ENCODE peak calls at places on chromosomes 3 and 15, in seven cellular contexts. R, G, Q, K, U, J and B are unnamed samples.

GRCh38 chr3:197203714-197204146 is 94.7 kb downstream of the DLG1 start:
- DNase-seq in K (no peak), U (no peak), G (no peak), J (no peak), R (no peak), Q (no peak), B (no peak)

GRCh38 chr3:144499346-144499745 is 527.7 kb downstream of the DIPK2A start:
- DNase-seq in K (no peak), Q (peak), U (no peak), J (no peak), R (no peak), G (no peak), B (no peak)

GRCh38 chr3:151675858-151676615 is 57.7 kb upstream of the AADACL2 start:
- DNase-seq in U (no peak), J (no peak), G (no peak), Q (no peak), R (no peak), K (no peak), B (no peak)

GRCh38 chr3:35908366-35909232 is 269.3 kb downstream of the ARPP21 start:
- DNase-seq in G (no peak), U (peak), J (peak), K (peak), Q (peak), R (peak), B (peak)

GRCh38 chr3:12370758-12371157 is 81.9 kb downstream of the PPARG start:
- DNase-seq in R (no peak), G (no peak), U (no peak), J (peak), Q (peak), K (no peak), B (no peak)

GRCh38 chr3:143658116-143658515 is 190.2 kb downstream of the SLC9A9 start:
- DNase-seq in R (no peak), K (no peak), Q (no peak), J (no peak), U (no peak), G (no peak), B (no peak)

GRCh38 chr3:46566040-46566631 is at the start of gene LRRC2:
- DNase-seq in U (peak), J (peak), R (no peak), Q (peak), K (no peak), G (peak), B (no peak)

GRCh38 chr15:78933187-78934062 is 11.4 kb downstream of the CTSH start:
- DNase-seq in K (no peak), R (no peak), J (no peak), Q (no peak), G (peak), U (no peak), B (no peak)

GRCh38 chr15:75153084-75153483 is 48.6 kb upstream of the C15orf39 start:
- DNase-seq in J (no peak), Q (no peak), R (peak), K (no peak), G (no peak), U (no peak), B (peak)

GRCh38 chr3:50165388-50166308 is 10.5 kb downstream of the SEMA3F start:
- DNase-seq in G (peak), Q (peak), J (peak), R (no peak), K (no peak), U (no peak), B (no peak)

GRCh38 chr15:41908681-41909461 is 15.0 kb upstream of the SPTBN5 start:
- DNase-seq in R (no peak), Q (no peak), U (no peak), G (no peak), J (no peak), K (no peak), B (no peak)

GRCh38 chr3:141796436-141797166 is 33.4 kb downstream of the GRK7 start:
- DNase-seq in G (no peak), Q (peak), K (no peak), U (no peak), R (peak), J (no peak), B (peak)

GRCh38 chr3:16448691-16449090 is 64.8 kb downstream of the RFTN1 start:
- DNase-seq in U (no peak), G (peak), Q (peak), J (peak), K (no peak), R (no peak), B (no peak)

GRCh38 chr3:36965440-36965839 is 20.6 kb upstream of the TRANK1 start:
- DNase-seq in K (no peak), U (no peak), R (no peak), Q (no peak), G (no peak), J (no peak), B (no peak)

GRCh38 chr15:80317389-80318169 is 65.6 kb upstream of the CTXND1 start:
- DNase-seq in R (no peak), U (no peak), J (peak), G (no peak), Q (peak), K (no peak), B (no peak)

GRCh38 chr3:39138804-39139415 is 14.5 kb downstream of the CSRNP1 start:
- DNase-seq in R (no peak), Q (no peak), K (no peak), U (no peak), J (peak), G (peak), B (peak)

GRCh38 chr3:33238923-33239322 is 20.3 kb upstream of the SUSD5 start:
- DNase-seq in R (no peak), G (no peak), K (no peak), Q (no peak), U (no peak), J (no peak), B (no peak)

GRCh38 chr15:69758810-69759410 is 306.3 kb downstream of the RPLP1 start:
- DNase-seq in R (peak), K (no peak), J (peak), Q (no peak), G (no peak), U (no peak), B (peak)

GRCh38 chr15:50353251-50353998 is 1.6 kb downstream of the GABPB1 start:
- DNase-seq in Q (peak), G (no peak), U (no peak), K (no peak), J (no peak), R (no peak), B (no peak)

GRCh38 chr15:77224352-77224751 is 153.4 kb upstream of the TSPAN3 start:
- DNase-seq in G (no peak), R (no peak), U (no peak), K (no peak), J (no peak), Q (no peak), B (no peak)

GRCh38 chr15:36334059-36334458 is 245.4 kb upstream of the CDIN1 start:
- DNase-seq in K (no peak), U (no peak), J (no peak), G (no peak), Q (peak), R (no peak), B (no peak)

GRCh38 chr3:66490214-66490613 is 10.6 kb downstream of the LRIG1 start:
- DNase-seq in U (no peak), G (no peak), K (no peak), J (no peak), R (no peak), Q (no peak), B (no peak)

GRCh38 chr3:11136116-11136515 is 18.2 kb upstream of the HRH1 start:
- DNase-seq in G (no peak), R (no peak), U (no peak), J (no peak), Q (no peak), K (no peak), B (no peak)

GRCh38 chr3:124467980-124468902 is 262.0 kb upstream of the UMPS start:
- DNase-seq in J (no peak), G (peak), K (peak), R (no peak), Q (peak), U (peak), B (peak)

GRCh38 chr3:140135461-140135860 is 200.5 kb downstream of the CLSTN2 start:
- DNase-seq in K (no peak), Q (no peak), R (no peak), J (no peak), G (no peak), U (no peak), B (no peak)

GRCh38 chr15:36964626-36965025 is 135.7 kb downstream of the MEIS2 start:
- DNase-seq in Q (no peak), K (no peak), R (no peak), U (no peak), G (no peak), J (no peak), B (no peak)

GRCh38 chr3:102629943-102630342 is 195.1 kb downstream of the ZPLD1 start:
- DNase-seq in R (no peak), Q (no peak), U (no peak), K (no peak), J (no peak), G (no peak), B (no peak)

DNA sequence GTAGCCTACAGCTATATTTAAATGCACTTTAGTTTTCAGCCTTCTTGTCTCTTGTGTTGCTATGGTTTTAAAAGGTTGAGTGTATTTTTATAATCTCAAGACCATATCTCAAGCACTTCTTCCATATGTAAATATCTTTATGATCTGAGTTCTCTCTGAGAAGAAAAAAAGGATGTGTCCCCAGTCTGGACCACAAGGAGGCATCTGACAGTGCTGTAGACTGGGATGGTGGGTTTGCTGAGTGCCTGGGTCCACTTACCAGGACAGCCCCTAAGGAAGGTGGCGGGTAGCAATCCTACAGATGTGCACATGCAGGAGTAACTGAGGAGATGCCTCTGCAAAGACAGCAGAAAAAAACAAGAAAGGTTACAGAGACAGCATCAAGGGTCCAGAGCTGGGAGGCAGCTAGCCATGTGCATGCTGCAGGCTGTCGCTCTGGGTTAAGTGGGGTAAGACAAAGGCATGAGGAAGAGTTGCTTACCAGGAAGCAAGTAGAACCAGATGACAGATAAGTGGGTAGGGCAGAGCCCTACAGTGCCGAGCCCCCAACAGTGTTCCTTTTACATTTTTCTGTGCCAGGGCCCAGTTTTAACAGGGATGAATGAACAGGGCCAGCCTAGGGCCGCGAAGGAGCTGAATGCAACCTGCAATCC is 70.5 kb upstream of the SNRK start:
- DNase-seq in K (no peak), G (no peak), R (no peak), Q (no peak), J (no peak), U (no peak), B (no peak)
- TF ChIP-seq CTCF in K (peak), G (no peak), R (peak), Q (no peak), J (no peak), U (no peak), B (no peak)

GRCh38 chr3:161415506-161416231 is 44.4 kb upstream of the SPTSSB start:
- DNase-seq in G (no peak), K (no peak), Q (peak), U (no peak), J (peak), R (no peak), B (no peak)

GRCh38 chr3:161412117-161412516 is 40.8 kb upstream of the SPTSSB start:
- DNase-seq in K (no peak), G (no peak), Q (no peak), J (no peak), R (no peak), U (no peak), B (no peak)

GRCh38 chr3:161414907-161415306 is 43.6 kb upstream of the SPTSSB start:
- DNase-seq in G (no peak), U (no peak), Q (no peak), R (no peak), J (no peak), K (no peak), B (no peak)

GRCh38 chr3:161413855-161414210 is 42.5 kb upstream of the SPTSSB start:
- DNase-seq in G (no peak), K (no peak), Q (no peak), J (no peak), U (no peak), R (no peak), B (no peak)

DNA sequence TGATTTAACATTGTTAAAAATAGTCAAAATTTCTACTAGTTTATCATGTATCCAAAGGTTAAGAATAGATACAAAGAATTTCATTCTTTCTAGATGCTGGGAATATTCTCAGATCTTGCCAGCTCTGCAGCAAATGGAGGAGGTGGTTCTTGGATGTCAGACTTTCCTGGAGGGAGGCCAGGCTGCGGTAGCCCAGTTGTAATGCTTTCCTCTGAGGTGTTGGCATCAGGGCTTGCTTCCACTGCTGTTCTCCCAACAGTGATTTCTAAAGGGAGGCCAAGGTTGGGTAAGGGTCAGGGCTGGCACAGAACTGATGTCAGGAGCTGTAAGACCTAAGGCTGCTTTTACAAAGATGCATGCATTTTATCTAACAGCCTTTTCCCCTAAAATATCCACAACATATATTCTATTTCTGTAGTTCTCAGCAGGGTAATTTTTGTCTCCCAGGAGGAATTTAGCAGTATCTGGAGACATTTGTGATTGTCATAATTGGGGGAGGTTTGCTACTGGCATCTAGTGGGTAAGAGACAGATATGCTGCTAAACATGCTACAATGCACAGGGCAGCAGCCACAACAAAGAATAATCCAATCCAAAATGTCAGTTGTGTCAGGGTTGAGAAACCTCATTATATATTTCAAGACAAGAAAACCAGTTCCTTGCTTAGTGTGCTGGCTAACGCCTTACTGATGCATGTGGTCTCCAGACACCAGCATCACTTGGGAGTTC is 42.0 kb upstream of the SPTSSB start:
- DNase-seq in R (no peak), J (peak), K (no peak), U (no peak), G (peak), Q (peak), B (no peak)
- TF ChIP-seq CTCF in R (no peak), J (no peak), K (no peak), U (no peak), G (no peak), Q (no peak), B (no peak)

GRCh38 chr3:195227871-195228270 is 43.1 kb downstream of the XXYLT1 start:
- DNase-seq in R (no peak), U (no peak), G (peak), J (no peak), K (no peak), Q (no peak), B (no peak)

GRCh38 chr3:195224156-195224979 is 46.6 kb downstream of the XXYLT1 start:
- DNase-seq in R (no peak), Q (no peak), J (no peak), K (no peak), U (no peak), G (peak), B (no peak)

GRCh38 chr3:195224980-195225580 is 45.9 kb downstream of the XXYLT1 start:
- DNase-seq in J (no peak), G (peak), R (no peak), K (no peak), U (no peak), Q (no peak), B (no peak)

GRCh38 chr3:195226445-195226844 is 44.5 kb downstream of the XXYLT1 start:
- DNase-seq in J (no peak), Q (no peak), G (peak), R (no peak), K (no peak), U (no peak), B (no peak)

DNA sequence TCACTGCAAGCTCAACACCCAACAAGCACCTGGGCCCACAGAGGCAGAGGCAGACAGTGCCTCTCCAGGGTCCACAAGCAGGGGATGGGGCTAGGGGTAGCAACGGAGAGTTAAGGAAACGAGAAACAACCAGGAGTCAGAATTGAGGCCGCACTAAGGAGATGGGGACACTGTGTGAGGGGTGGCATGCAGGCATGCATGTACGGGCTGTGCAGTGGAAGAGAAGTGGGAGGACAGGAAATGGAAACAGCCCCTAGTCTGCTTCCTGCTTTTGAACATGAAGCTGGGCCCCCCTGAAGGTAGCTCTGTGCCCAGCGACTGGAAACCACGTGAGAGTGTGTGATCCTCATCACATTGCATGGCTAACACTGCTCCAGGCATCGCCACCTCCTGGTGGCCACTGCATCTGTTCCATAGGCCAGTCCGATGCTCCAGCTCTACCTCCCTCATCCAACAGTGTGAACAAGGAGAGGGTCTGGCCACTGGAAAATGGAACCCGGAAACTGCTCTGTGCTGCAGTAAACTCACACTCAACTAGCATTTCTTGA is 44.0 kb downstream of the XXYLT1 start:
- DNase-seq in R (no peak), K (no peak), Q (no peak), J (no peak), G (peak), U (no peak), B (no peak)
- TF ChIP-seq CTCF in R (peak), K (peak), Q (peak), J (peak), G (no peak), U (peak), B (no peak)

GRCh38 chr3:52238761-52239701 is at the start of gene TWF2:
- DNase-seq in R (no peak), G (peak), U (peak), J (peak), Q (peak), K (peak), B (peak)
- TF ChIP-seq CTCF in R (peak), G (peak), U (peak), J (peak), Q (peak), K (peak), B (peak)

GRCh38 chr15:47404877-47405276 is 312.4 kb upstream of the SEMA6D start:
- DNase-seq in R (no peak), Q (no peak), U (no peak), G (no peak), J (no peak), K (no peak), B (no peak)
- TF ChIP-seq CTCF in R (no peak), Q (no peak), U (no peak), G (no peak), J (no peak), K (no peak), B (no peak)